ENCODE peak calls at places on chromosome 12, in nine cellular contexts. One of them, this sample, is unnamed.

GRCh38 chr12:93912086-93912733 is 235.0 kb downstream of the CRADD start:
- ATAC-seq in activated CD8-positive, alpha-beta T cell treated with anti-CD3 and anti-CD28 coated beads, Interleukin-2, amount 10 ng/mL, durations not matched to agents 7 days and 5 days: no peak
- ATAC-seq in activated T-cell treated with anti-CD3 and anti-CD28 coated beads, Interleukin-2, amount 50 U/mL, for 72 hours: no peak
- ATAC-seq in activated naive CD4-positive, alpha-beta T cell treated with anti-CD3 and anti-CD28 coated beads, Interleukin-2, amount 50 U/mL, for 72 hours: no peak
- ATAC-seq in left ventricle myocardium superior: no peak
- ATAC-seq in IMR-90: no peak
- ATAC-seq in naive thymus-derived CD8-positive, alpha-beta T cell: no peak
- ATAC-seq in natural killer cell: no peak
- ATAC-seq in heart left ventricle: no peak
- ATAC-seq in this sample: peak

GRCh38 chr12:12606793-12607589 is 4.7 kb upstream of the CREBL2 start:
- ATAC-seq in activated CD8-positive, alpha-beta T cell treated with anti-CD3 and anti-CD28 coated beads, Interleukin-2, amount 10 ng/mL, durations not matched to agents 7 days and 5 days: no peak
- ATAC-seq in activated T-cell treated with anti-CD3 and anti-CD28 coated beads, Interleukin-2, amount 50 U/mL, for 72 hours: peak
- ATAC-seq in activated naive CD4-positive, alpha-beta T cell treated with anti-CD3 and anti-CD28 coated beads, Interleukin-2, amount 50 U/mL, for 72 hours: peak
- ATAC-seq in left ventricle myocardium superior: no peak
- ATAC-seq in IMR-90: no peak
- ATAC-seq in naive thymus-derived CD8-positive, alpha-beta T cell: no peak
- ATAC-seq in natural killer cell: no peak
- ATAC-seq in heart left ventricle: no peak
- ATAC-seq in this sample: peak

GRCh38 chr12:6115389-6115788 is 9.1 kb downstream of the VWF start:
- ATAC-seq in activated CD8-positive, alpha-beta T cell treated with anti-CD3 and anti-CD28 coated beads, Interleukin-2, amount 10 ng/mL, durations not matched to agents 7 days and 5 days: no peak
- ATAC-seq in activated T-cell treated with anti-CD3 and anti-CD28 coated beads, Interleukin-2, amount 50 U/mL, for 72 hours: peak
- ATAC-seq in activated naive CD4-positive, alpha-beta T cell treated with anti-CD3 and anti-CD28 coated beads, Interleukin-2, amount 50 U/mL, for 72 hours: peak
- ATAC-seq in left ventricle myocardium superior: no peak
- ATAC-seq in IMR-90: no peak
- ATAC-seq in naive thymus-derived CD8-positive, alpha-beta T cell: no peak
- ATAC-seq in natural killer cell: no peak
- ATAC-seq in heart left ventricle: no peak
- ATAC-seq in this sample: no peak

GRCh38 chr12:47349102-47349769 is 269.5 kb upstream of the AMIGO2 start:
- ATAC-seq in activated CD8-positive, alpha-beta T cell treated with anti-CD3 and anti-CD28 coated beads, Interleukin-2, amount 10 ng/mL, durations not matched to agents 7 days and 5 days: peak
- ATAC-seq in activated T-cell treated with anti-CD3 and anti-CD28 coated beads, Interleukin-2, amount 50 U/mL, for 72 hours: no peak
- ATAC-seq in activated naive CD4-positive, alpha-beta T cell treated with anti-CD3 and anti-CD28 coated beads, Interleukin-2, amount 50 U/mL, for 72 hours: no peak
- ATAC-seq in left ventricle myocardium superior: no peak
- ATAC-seq in IMR-90: no peak
- ATAC-seq in naive thymus-derived CD8-positive, alpha-beta T cell: no peak
- ATAC-seq in natural killer cell: no peak
- ATAC-seq in heart left ventricle: no peak
- ATAC-seq in this sample: no peak

GRCh38 chr12:46207644-46208043 is 61.2 kb downstream of the SLC38A1 start:
- ATAC-seq in activated CD8-positive, alpha-beta T cell treated with anti-CD3 and anti-CD28 coated beads, Interleukin-2, amount 10 ng/mL, durations not matched to agents 7 days and 5 days: no peak
- ATAC-seq in activated T-cell treated with anti-CD3 and anti-CD28 coated beads, Interleukin-2, amount 50 U/mL, for 72 hours: no peak
- ATAC-seq in activated naive CD4-positive, alpha-beta T cell treated with anti-CD3 and anti-CD28 coated beads, Interleukin-2, amount 50 U/mL, for 72 hours: no peak
- ATAC-seq in left ventricle myocardium superior: no peak
- ATAC-seq in IMR-90: no peak
- ATAC-seq in naive thymus-derived CD8-positive, alpha-beta T cell: no peak
- ATAC-seq in natural killer cell: no peak
- ATAC-seq in heart left ventricle: no peak
- ATAC-seq in this sample: no peak

GRCh38 chr12:23555180-23555784 is 394.2 kb downstream of the SOX5 start:
- ATAC-seq in activated CD8-positive, alpha-beta T cell treated with anti-CD3 and anti-CD28 coated beads, Interleukin-2, amount 10 ng/mL, durations not matched to agents 7 days and 5 days: no peak
- ATAC-seq in activated T-cell treated with anti-CD3 and anti-CD28 coated beads, Interleukin-2, amount 50 U/mL, for 72 hours: no peak
- ATAC-seq in activated naive CD4-positive, alpha-beta T cell treated with anti-CD3 and anti-CD28 coated beads, Interleukin-2, amount 50 U/mL, for 72 hours: no peak
- ATAC-seq in left ventricle myocardium superior: no peak
- ATAC-seq in IMR-90: no peak
- ATAC-seq in naive thymus-derived CD8-positive, alpha-beta T cell: no peak
- ATAC-seq in natural killer cell: no peak
- ATAC-seq in heart left ventricle: no peak
- ATAC-seq in this sample: no peak

GRCh38 chr12:2064078-2064507 is 11.3 kb downstream of the CACNA1C start:
- ATAC-seq in activated CD8-positive, alpha-beta T cell treated with anti-CD3 and anti-CD28 coated beads, Interleukin-2, amount 10 ng/mL, durations not matched to agents 7 days and 5 days: peak
- ATAC-seq in activated T-cell treated with anti-CD3 and anti-CD28 coated beads, Interleukin-2, amount 50 U/mL, for 72 hours: peak
- ATAC-seq in activated naive CD4-positive, alpha-beta T cell treated with anti-CD3 and anti-CD28 coated beads, Interleukin-2, amount 50 U/mL, for 72 hours: peak
- ATAC-seq in left ventricle myocardium superior: peak
- ATAC-seq in IMR-90: peak
- ATAC-seq in naive thymus-derived CD8-positive, alpha-beta T cell: peak
- ATAC-seq in natural killer cell: peak
- ATAC-seq in heart left ventricle: peak
- ATAC-seq in this sample: no peak

GRCh38 chr12:53051058-53051880 is 1.4 kb downstream of the TNS2 start:
- ATAC-seq in activated CD8-positive, alpha-beta T cell treated with anti-CD3 and anti-CD28 coated beads, Interleukin-2, amount 10 ng/mL, durations not matched to agents 7 days and 5 days: no peak
- ATAC-seq in activated T-cell treated with anti-CD3 and anti-CD28 coated beads, Interleukin-2, amount 50 U/mL, for 72 hours: no peak
- ATAC-seq in activated naive CD4-positive, alpha-beta T cell treated with anti-CD3 and anti-CD28 coated beads, Interleukin-2, amount 50 U/mL, for 72 hours: no peak
- ATAC-seq in left ventricle myocardium superior: peak
- ATAC-seq in IMR-90: peak
- ATAC-seq in naive thymus-derived CD8-positive, alpha-beta T cell: no peak
- ATAC-seq in natural killer cell: no peak
- ATAC-seq in heart left ventricle: peak
- ATAC-seq in this sample: no peak

GRCh38 chr12:1790470-1790869 is 29.9 kb upstream of the LRTM2 start:
- ATAC-seq in activated CD8-positive, alpha-beta T cell treated with anti-CD3 and anti-CD28 coated beads, Interleukin-2, amount 10 ng/mL, durations not matched to agents 7 days and 5 days: no peak
- ATAC-seq in activated T-cell treated with anti-CD3 and anti-CD28 coated beads, Interleukin-2, amount 50 U/mL, for 72 hours: no peak
- ATAC-seq in activated naive CD4-positive, alpha-beta T cell treated with anti-CD3 and anti-CD28 coated beads, Interleukin-2, amount 50 U/mL, for 72 hours: no peak
- ATAC-seq in left ventricle myocardium superior: no peak
- ATAC-seq in IMR-90: no peak
- ATAC-seq in naive thymus-derived CD8-positive, alpha-beta T cell: no peak
- ATAC-seq in natural killer cell: no peak
- ATAC-seq in heart left ventricle: no peak
- ATAC-seq in this sample: no peak

GRCh38 chr12:124686885-124687694 is 119.7 kb upstream of the NCOR2 start:
- ATAC-seq in activated CD8-positive, alpha-beta T cell treated with anti-CD3 and anti-CD28 coated beads, Interleukin-2, amount 10 ng/mL, durations not matched to agents 7 days and 5 days: peak
- ATAC-seq in activated T-cell treated with anti-CD3 and anti-CD28 coated beads, Interleukin-2, amount 50 U/mL, for 72 hours: no peak
- ATAC-seq in activated naive CD4-positive, alpha-beta T cell treated with anti-CD3 and anti-CD28 coated beads, Interleukin-2, amount 50 U/mL, for 72 hours: no peak
- ATAC-seq in left ventricle myocardium superior: no peak
- ATAC-seq in IMR-90: no peak
- ATAC-seq in naive thymus-derived CD8-positive, alpha-beta T cell: peak
- ATAC-seq in natural killer cell: peak
- ATAC-seq in heart left ventricle: no peak
- ATAC-seq in this sample: no peak

GRCh38 chr12:48105321-48105866 is 485 bp downstream of the SENP1 start:
- ATAC-seq in activated CD8-positive, alpha-beta T cell treated with anti-CD3 and anti-CD28 coated beads, Interleukin-2, amount 10 ng/mL, durations not matched to agents 7 days and 5 days: peak
- ATAC-seq in activated T-cell treated with anti-CD3 and anti-CD28 coated beads, Interleukin-2, amount 50 U/mL, for 72 hours: peak
- ATAC-seq in activated naive CD4-positive, alpha-beta T cell treated with anti-CD3 and anti-CD28 coated beads, Interleukin-2, amount 50 U/mL, for 72 hours: peak
- ATAC-seq in left ventricle myocardium superior: no peak
- ATAC-seq in IMR-90: no peak
- ATAC-seq in naive thymus-derived CD8-positive, alpha-beta T cell: peak
- ATAC-seq in natural killer cell: peak
- ATAC-seq in heart left ventricle: no peak
- ATAC-seq in this sample: peak

GRCh38 chr12:93798752-93799151 is 121.6 kb downstream of the CRADD start:
- ATAC-seq in activated CD8-positive, alpha-beta T cell treated with anti-CD3 and anti-CD28 coated beads, Interleukin-2, amount 10 ng/mL, durations not matched to agents 7 days and 5 days: no peak
- ATAC-seq in activated T-cell treated with anti-CD3 and anti-CD28 coated beads, Interleukin-2, amount 50 U/mL, for 72 hours: no peak
- ATAC-seq in activated naive CD4-positive, alpha-beta T cell treated with anti-CD3 and anti-CD28 coated beads, Interleukin-2, amount 50 U/mL, for 72 hours: no peak
- ATAC-seq in left ventricle myocardium superior: no peak
- ATAC-seq in IMR-90: no peak
- ATAC-seq in naive thymus-derived CD8-positive, alpha-beta T cell: no peak
- ATAC-seq in natural killer cell: no peak
- ATAC-seq in heart left ventricle: no peak
- ATAC-seq in this sample: no peak

GRCh38 chr12:108576660-108577234 is 14.4 kb downstream of the ISCU start:
- ATAC-seq in activated CD8-positive, alpha-beta T cell treated with anti-CD3 and anti-CD28 coated beads, Interleukin-2, amount 10 ng/mL, durations not matched to agents 7 days and 5 days: no peak
- ATAC-seq in activated T-cell treated with anti-CD3 and anti-CD28 coated beads, Interleukin-2, amount 50 U/mL, for 72 hours: no peak
- ATAC-seq in activated naive CD4-positive, alpha-beta T cell treated with anti-CD3 and anti-CD28 coated beads, Interleukin-2, amount 50 U/mL, for 72 hours: no peak
- ATAC-seq in left ventricle myocardium superior: peak
- ATAC-seq in IMR-90: peak
- ATAC-seq in naive thymus-derived CD8-positive, alpha-beta T cell: no peak
- ATAC-seq in natural killer cell: no peak
- ATAC-seq in heart left ventricle: peak
- ATAC-seq in this sample: no peak

GRCh38 chr12:89258240-89258969 is 93.9 kb downstream of the DUSP6 start:
- ATAC-seq in activated CD8-positive, alpha-beta T cell treated with anti-CD3 and anti-CD28 coated beads, Interleukin-2, amount 10 ng/mL, durations not matched to agents 7 days and 5 days: no peak
- ATAC-seq in activated T-cell treated with anti-CD3 and anti-CD28 coated beads, Interleukin-2, amount 50 U/mL, for 72 hours: no peak
- ATAC-seq in activated naive CD4-positive, alpha-beta T cell treated with anti-CD3 and anti-CD28 coated beads, Interleukin-2, amount 50 U/mL, for 72 hours: peak
- ATAC-seq in left ventricle myocardium superior: no peak
- ATAC-seq in IMR-90: no peak
- ATAC-seq in naive thymus-derived CD8-positive, alpha-beta T cell: no peak
- ATAC-seq in natural killer cell: no peak
- ATAC-seq in heart left ventricle: no peak
- ATAC-seq in this sample: no peak

GRCh38 chr12:50132505-50133135 is 20.6 kb downstream of the COX14 start:
- ATAC-seq in activated CD8-positive, alpha-beta T cell treated with anti-CD3 and anti-CD28 coated beads, Interleukin-2, amount 10 ng/mL, durations not matched to agents 7 days and 5 days: no peak
- ATAC-seq in activated T-cell treated with anti-CD3 and anti-CD28 coated beads, Interleukin-2, amount 50 U/mL, for 72 hours: no peak
- ATAC-seq in activated naive CD4-positive, alpha-beta T cell treated with anti-CD3 and anti-CD28 coated beads, Interleukin-2, amount 50 U/mL, for 72 hours: peak
- ATAC-seq in left ventricle myocardium superior: no peak
- ATAC-seq in IMR-90: peak
- ATAC-seq in naive thymus-derived CD8-positive, alpha-beta T cell: peak
- ATAC-seq in natural killer cell: no peak
- ATAC-seq in heart left ventricle: no peak
- ATAC-seq in this sample: no peak

GRCh38 chr12:91239497-91239896 is 56.9 kb upstream of the DCN start:
- ATAC-seq in activated CD8-positive, alpha-beta T cell treated with anti-CD3 and anti-CD28 coated beads, Interleukin-2, amount 10 ng/mL, durations not matched to agents 7 days and 5 days: no peak
- ATAC-seq in activated T-cell treated with anti-CD3 and anti-CD28 coated beads, Interleukin-2, amount 50 U/mL, for 72 hours: no peak
- ATAC-seq in activated naive CD4-positive, alpha-beta T cell treated with anti-CD3 and anti-CD28 coated beads, Interleukin-2, amount 50 U/mL, for 72 hours: no peak
- ATAC-seq in left ventricle myocardium superior: peak
- ATAC-seq in IMR-90: no peak
- ATAC-seq in naive thymus-derived CD8-positive, alpha-beta T cell: no peak
- ATAC-seq in natural killer cell: no peak
- ATAC-seq in heart left ventricle: peak
- ATAC-seq in this sample: no peak

GRCh38 chr12:123478762-123479161 is 20.8 kb downstream of the SNRNP35 start:
- ATAC-seq in activated CD8-positive, alpha-beta T cell treated with anti-CD3 and anti-CD28 coated beads, Interleukin-2, amount 10 ng/mL, durations not matched to agents 7 days and 5 days: no peak
- ATAC-seq in activated T-cell treated with anti-CD3 and anti-CD28 coated beads, Interleukin-2, amount 50 U/mL, for 72 hours: no peak
- ATAC-seq in activated naive CD4-positive, alpha-beta T cell treated with anti-CD3 and anti-CD28 coated beads, Interleukin-2, amount 50 U/mL, for 72 hours: no peak
- ATAC-seq in left ventricle myocardium superior: peak
- ATAC-seq in IMR-90: peak
- ATAC-seq in naive thymus-derived CD8-positive, alpha-beta T cell: no peak
- ATAC-seq in natural killer cell: no peak
- ATAC-seq in heart left ventricle: peak
- ATAC-seq in this sample: peak

GRCh38 chr12:59937148-59937547 is 341.3 kb downstream of the SLC16A7 start:
- ATAC-seq in activated CD8-positive, alpha-beta T cell treated with anti-CD3 and anti-CD28 coated beads, Interleukin-2, amount 10 ng/mL, durations not matched to agents 7 days and 5 days: no peak
- ATAC-seq in activated T-cell treated with anti-CD3 and anti-CD28 coated beads, Interleukin-2, amount 50 U/mL, for 72 hours: no peak
- ATAC-seq in activated naive CD4-positive, alpha-beta T cell treated with anti-CD3 and anti-CD28 coated beads, Interleukin-2, amount 50 U/mL, for 72 hours: no peak
- ATAC-seq in left ventricle myocardium superior: no peak
- ATAC-seq in IMR-90: peak
- ATAC-seq in naive thymus-derived CD8-positive, alpha-beta T cell: no peak
- ATAC-seq in natural killer cell: no peak
- ATAC-seq in heart left ventricle: no peak
- ATAC-seq in this sample: no peak

GRCh38 chr12:25373396-25373795 is 122.7 kb upstream of the KRAS start:
- ATAC-seq in activated CD8-positive, alpha-beta T cell treated with anti-CD3 and anti-CD28 coated beads, Interleukin-2, amount 10 ng/mL, durations not matched to agents 7 days and 5 days: no peak
- ATAC-seq in activated T-cell treated with anti-CD3 and anti-CD28 coated beads, Interleukin-2, amount 50 U/mL, for 72 hours: peak
- ATAC-seq in activated naive CD4-positive, alpha-beta T cell treated with anti-CD3 and anti-CD28 coated beads, Interleukin-2, amount 50 U/mL, for 72 hours: peak
- ATAC-seq in left ventricle myocardium superior: no peak
- ATAC-seq in IMR-90: no peak
- ATAC-seq in naive thymus-derived CD8-positive, alpha-beta T cell: no peak
- ATAC-seq in natural killer cell: no peak
- ATAC-seq in heart left ventricle: no peak
- ATAC-seq in this sample: no peak

GRCh38 chr12:45732250-45732649 is 2.7 kb downstream of the ARID2 start:
- ATAC-seq in activated CD8-positive, alpha-beta T cell treated with anti-CD3 and anti-CD28 coated beads, Interleukin-2, amount 10 ng/mL, durations not matched to agents 7 days and 5 days: no peak
- ATAC-seq in activated T-cell treated with anti-CD3 and anti-CD28 coated beads, Interleukin-2, amount 50 U/mL, for 72 hours: no peak
- ATAC-seq in activated naive CD4-positive, alpha-beta T cell treated with anti-CD3 and anti-CD28 coated beads, Interleukin-2, amount 50 U/mL, for 72 hours: no peak
- ATAC-seq in left ventricle myocardium superior: no peak
- ATAC-seq in IMR-90: no peak
- ATAC-seq in naive thymus-derived CD8-positive, alpha-beta T cell: no peak
- ATAC-seq in natural killer cell: no peak
- ATAC-seq in heart left ventricle: no peak
- ATAC-seq in this sample: no peak

GRCh38 chr12:54360717-54361456 is 3.4 kb downstream of the GPR84 start:
- ATAC-seq in activated CD8-positive, alpha-beta T cell treated with anti-CD3 and anti-CD28 coated beads, Interleukin-2, amount 10 ng/mL, durations not matched to agents 7 days and 5 days: no peak
- ATAC-seq in activated T-cell treated with anti-CD3 and anti-CD28 coated beads, Interleukin-2, amount 50 U/mL, for 72 hours: no peak
- ATAC-seq in activated naive CD4-positive, alpha-beta T cell treated with anti-CD3 and anti-CD28 coated beads, Interleukin-2, amount 50 U/mL, for 72 hours: no peak
- ATAC-seq in left ventricle myocardium superior: peak
- ATAC-seq in IMR-90: peak
- ATAC-seq in naive thymus-derived CD8-positive, alpha-beta T cell: no peak
- ATAC-seq in natural killer cell: no peak
- ATAC-seq in heart left ventricle: peak
- ATAC-seq in this sample: peak

GRCh38 chr12:97308576-97309198 is 153.9 kb upstream of the RMST start:
- ATAC-seq in activated CD8-positive, alpha-beta T cell treated with anti-CD3 and anti-CD28 coated beads, Interleukin-2, amount 10 ng/mL, durations not matched to agents 7 days and 5 days: no peak
- ATAC-seq in activated T-cell treated with anti-CD3 and anti-CD28 coated beads, Interleukin-2, amount 50 U/mL, for 72 hours: no peak
- ATAC-seq in activated naive CD4-positive, alpha-beta T cell treated with anti-CD3 and anti-CD28 coated beads, Interleukin-2, amount 50 U/mL, for 72 hours: no peak
- ATAC-seq in left ventricle myocardium superior: no peak
- ATAC-seq in IMR-90: peak
- ATAC-seq in naive thymus-derived CD8-positive, alpha-beta T cell: no peak
- ATAC-seq in natural killer cell: peak
- ATAC-seq in heart left ventricle: no peak
- ATAC-seq in this sample: peak

GRCh38 chr12:48818831-48819590 is 715 bp downstream of the CACNB3 start:
- ATAC-seq in activated CD8-positive, alpha-beta T cell treated with anti-CD3 and anti-CD28 coated beads, Interleukin-2, amount 10 ng/mL, durations not matched to agents 7 days and 5 days: no peak
- ATAC-seq in activated T-cell treated with anti-CD3 and anti-CD28 coated beads, Interleukin-2, amount 50 U/mL, for 72 hours: peak
- ATAC-seq in activated naive CD4-positive, alpha-beta T cell treated with anti-CD3 and anti-CD28 coated beads, Interleukin-2, amount 50 U/mL, for 72 hours: no peak
- ATAC-seq in left ventricle myocardium superior: no peak
- ATAC-seq in IMR-90: no peak
- ATAC-seq in naive thymus-derived CD8-positive, alpha-beta T cell: peak
- ATAC-seq in natural killer cell: no peak
- ATAC-seq in heart left ventricle: no peak
- ATAC-seq in this sample: no peak

GRCh38 chr12:94983321-94983720 is 20.2 kb downstream of the NDUFA12 start:
- ATAC-seq in activated CD8-positive, alpha-beta T cell treated with anti-CD3 and anti-CD28 coated beads, Interleukin-2, amount 10 ng/mL, durations not matched to agents 7 days and 5 days: no peak
- ATAC-seq in activated T-cell treated with anti-CD3 and anti-CD28 coated beads, Interleukin-2, amount 50 U/mL, for 72 hours: no peak
- ATAC-seq in activated naive CD4-positive, alpha-beta T cell treated with anti-CD3 and anti-CD28 coated beads, Interleukin-2, amount 50 U/mL, for 72 hours: no peak
- ATAC-seq in left ventricle myocardium superior: no peak
- ATAC-seq in IMR-90: no peak
- ATAC-seq in naive thymus-derived CD8-positive, alpha-beta T cell: no peak
- ATAC-seq in natural killer cell: no peak
- ATAC-seq in heart left ventricle: no peak
- ATAC-seq in this sample: no peak

GRCh38 chr12:4223273-4223855 is 50.2 kb upstream of the CCND2 start:
- ATAC-seq in activated CD8-positive, alpha-beta T cell treated with anti-CD3 and anti-CD28 coated beads, Interleukin-2, amount 10 ng/mL, durations not matched to agents 7 days and 5 days: no peak
- ATAC-seq in activated T-cell treated with anti-CD3 and anti-CD28 coated beads, Interleukin-2, amount 50 U/mL, for 72 hours: no peak
- ATAC-seq in activated naive CD4-positive, alpha-beta T cell treated with anti-CD3 and anti-CD28 coated beads, Interleukin-2, amount 50 U/mL, for 72 hours: no peak
- ATAC-seq in left ventricle myocardium superior: no peak
- ATAC-seq in IMR-90: no peak
- ATAC-seq in naive thymus-derived CD8-positive, alpha-beta T cell: no peak
- ATAC-seq in natural killer cell: no peak
- ATAC-seq in heart left ventricle: no peak
- ATAC-seq in this sample: no peak

GRCh38 chr12:68391905-68392304 is 59.7 kb upstream of the MDM1 start:
- ATAC-seq in activated CD8-positive, alpha-beta T cell treated with anti-CD3 and anti-CD28 coated beads, Interleukin-2, amount 10 ng/mL, durations not matched to agents 7 days and 5 days: no peak
- ATAC-seq in activated T-cell treated with anti-CD3 and anti-CD28 coated beads, Interleukin-2, amount 50 U/mL, for 72 hours: no peak
- ATAC-seq in activated naive CD4-positive, alpha-beta T cell treated with anti-CD3 and anti-CD28 coated beads, Interleukin-2, amount 50 U/mL, for 72 hours: no peak
- ATAC-seq in left ventricle myocardium superior: no peak
- ATAC-seq in IMR-90: no peak
- ATAC-seq in naive thymus-derived CD8-positive, alpha-beta T cell: no peak
- ATAC-seq in natural killer cell: no peak
- ATAC-seq in heart left ventricle: no peak
- ATAC-seq in this sample: no peak

GRCh38 chr12:76533331-76533730 is 26.2 kb downstream of the OSBPL8 start:
- ATAC-seq in activated CD8-positive, alpha-beta T cell treated with anti-CD3 and anti-CD28 coated beads, Interleukin-2, amount 10 ng/mL, durations not matched to agents 7 days and 5 days: no peak
- ATAC-seq in activated T-cell treated with anti-CD3 and anti-CD28 coated beads, Interleukin-2, amount 50 U/mL, for 72 hours: no peak
- ATAC-seq in activated naive CD4-positive, alpha-beta T cell treated with anti-CD3 and anti-CD28 coated beads, Interleukin-2, amount 50 U/mL, for 72 hours: no peak
- ATAC-seq in left ventricle myocardium superior: peak
- ATAC-seq in IMR-90: no peak
- ATAC-seq in naive thymus-derived CD8-positive, alpha-beta T cell: no peak
- ATAC-seq in natural killer cell: no peak
- ATAC-seq in heart left ventricle: peak
- ATAC-seq in this sample: no peak

GRCh38 chr12:26345471-26346003 is 150.2 kb downstream of the SSPN start:
- ATAC-seq in activated CD8-positive, alpha-beta T cell treated with anti-CD3 and anti-CD28 coated beads, Interleukin-2, amount 10 ng/mL, durations not matched to agents 7 days and 5 days: peak
- ATAC-seq in activated T-cell treated with anti-CD3 and anti-CD28 coated beads, Interleukin-2, amount 50 U/mL, for 72 hours: no peak
- ATAC-seq in activated naive CD4-positive, alpha-beta T cell treated with anti-CD3 and anti-CD28 coated beads, Interleukin-2, amount 50 U/mL, for 72 hours: no peak
- ATAC-seq in left ventricle myocardium superior: no peak
- ATAC-seq in IMR-90: peak
- ATAC-seq in naive thymus-derived CD8-positive, alpha-beta T cell: no peak
- ATAC-seq in natural killer cell: peak
- ATAC-seq in heart left ventricle: no peak
- ATAC-seq in this sample: no peak

GRCh38 chr12:122517877-122518276 is 8.9 kb downstream of the RSRC2 start:
- ATAC-seq in activated CD8-positive, alpha-beta T cell treated with anti-CD3 and anti-CD28 coated beads, Interleukin-2, amount 10 ng/mL, durations not matched to agents 7 days and 5 days: no peak
- ATAC-seq in activated T-cell treated with anti-CD3 and anti-CD28 coated beads, Interleukin-2, amount 50 U/mL, for 72 hours: peak
- ATAC-seq in activated naive CD4-positive, alpha-beta T cell treated with anti-CD3 and anti-CD28 coated beads, Interleukin-2, amount 50 U/mL, for 72 hours: peak
- ATAC-seq in left ventricle myocardium superior: peak
- ATAC-seq in IMR-90: peak
- ATAC-seq in naive thymus-derived CD8-positive, alpha-beta T cell: no peak
- ATAC-seq in natural killer cell: no peak
- ATAC-seq in heart left ventricle: peak
- ATAC-seq in this sample: peak

GRCh38 chr12:115323223-115323905 is 639.4 kb upstream of the TBX3 start:
- ATAC-seq in activated CD8-positive, alpha-beta T cell treated with anti-CD3 and anti-CD28 coated beads, Interleukin-2, amount 10 ng/mL, durations not matched to agents 7 days and 5 days: no peak
- ATAC-seq in activated T-cell treated with anti-CD3 and anti-CD28 coated beads, Interleukin-2, amount 50 U/mL, for 72 hours: no peak
- ATAC-seq in activated naive CD4-positive, alpha-beta T cell treated with anti-CD3 and anti-CD28 coated beads, Interleukin-2, amount 50 U/mL, for 72 hours: no peak
- ATAC-seq in left ventricle myocardium superior: no peak
- ATAC-seq in IMR-90: no peak
- ATAC-seq in naive thymus-derived CD8-positive, alpha-beta T cell: no peak
- ATAC-seq in natural killer cell: no peak
- ATAC-seq in heart left ventricle: no peak
- ATAC-seq in this sample: no peak

GRCh38 chr12:20528208-20528607 is 159.9 kb downstream of the PDE3A start:
- ATAC-seq in activated CD8-positive, alpha-beta T cell treated with anti-CD3 and anti-CD28 coated beads, Interleukin-2, amount 10 ng/mL, durations not matched to agents 7 days and 5 days: no peak
- ATAC-seq in activated T-cell treated with anti-CD3 and anti-CD28 coated beads, Interleukin-2, amount 50 U/mL, for 72 hours: no peak
- ATAC-seq in activated naive CD4-positive, alpha-beta T cell treated with anti-CD3 and anti-CD28 coated beads, Interleukin-2, amount 50 U/mL, for 72 hours: no peak
- ATAC-seq in left ventricle myocardium superior: peak
- ATAC-seq in IMR-90: no peak
- ATAC-seq in naive thymus-derived CD8-positive, alpha-beta T cell: no peak
- ATAC-seq in natural killer cell: no peak
- ATAC-seq in heart left ventricle: peak
- ATAC-seq in this sample: no peak

This sample was measured in esophagus mucosa.